ENCODE peak calls at places on chromosome 17, in eight cellular contexts. One of them, this sample, is unnamed.

GRCh38 chr17:30524847-30525246 is 47.6 kb downstream of the GOSR1 start:
- DNase-seq in iPS DF 6.9: no peak
- DNase-seq in NCI-H460: no peak
- DNase-seq in neural progenitor cell: no peak
- DNase-seq in glomerular endothelial cell: no peak
- DNase-seq in activated CD8-positive, alpha-beta memory T cell treated with anti-CD3 and anti-CD28 coated beads for 4 hours: no peak
- DNase-seq in RWPE1: no peak
- DNase-seq in HTR-8/SVneo: no peak
- DNase-seq in this sample: no peak

GRCh38 chr17:60435244-60436170 is 13.2 kb downstream of the CHCT1 start:
- DNase-seq in HTR-8/SVneo: peak
- DNase-seq in neural progenitor cell: peak
- DNase-seq in activated CD8-positive, alpha-beta memory T cell treated with anti-CD3 and anti-CD28 coated beads for 4 hours: peak
- DNase-seq in NCI-H460: peak
- DNase-seq in glomerular endothelial cell: peak
- DNase-seq in RWPE1: peak
- DNase-seq in iPS DF 6.9: peak
- DNase-seq in this sample: peak

GRCh38 chr17:39769974-39770587 is 32.3 kb downstream of the GRB7 start:
- DNase-seq in RWPE1: peak
- DNase-seq in activated CD8-positive, alpha-beta memory T cell treated with anti-CD3 and anti-CD28 coated beads for 4 hours: no peak
- DNase-seq in neural progenitor cell: no peak
- DNase-seq in HTR-8/SVneo: peak
- DNase-seq in NCI-H460: no peak
- DNase-seq in iPS DF 6.9: no peak
- DNase-seq in glomerular endothelial cell: no peak
- DNase-seq in this sample: no peak

GRCh38 chr17:16878547-16879100 is 93.3 kb downstream of the TNFRSF13B start:
- DNase-seq in iPS DF 6.9: no peak
- DNase-seq in activated CD8-positive, alpha-beta memory T cell treated with anti-CD3 and anti-CD28 coated beads for 4 hours: no peak
- DNase-seq in HTR-8/SVneo: no peak
- DNase-seq in neural progenitor cell: no peak
- DNase-seq in glomerular endothelial cell: no peak
- DNase-seq in RWPE1: no peak
- DNase-seq in NCI-H460: no peak
- DNase-seq in this sample: no peak

GRCh38 chr17:71378036-71378435 is 742.8 kb upstream of the SOX9 start:
- DNase-seq in glomerular endothelial cell: no peak
- DNase-seq in HTR-8/SVneo: no peak
- DNase-seq in activated CD8-positive, alpha-beta memory T cell treated with anti-CD3 and anti-CD28 coated beads for 4 hours: no peak
- DNase-seq in NCI-H460: no peak
- DNase-seq in iPS DF 6.9: no peak
- DNase-seq in RWPE1: no peak
- DNase-seq in neural progenitor cell: no peak
- DNase-seq in this sample: no peak

GRCh38 chr17:41464682-41465081 is 2.5 kb downstream of the KRT32 start:
- DNase-seq in HTR-8/SVneo: peak
- DNase-seq in iPS DF 6.9: no peak
- DNase-seq in activated CD8-positive, alpha-beta memory T cell treated with anti-CD3 and anti-CD28 coated beads for 4 hours: no peak
- DNase-seq in neural progenitor cell: no peak
- DNase-seq in glomerular endothelial cell: no peak
- DNase-seq in NCI-H460: peak
- DNase-seq in RWPE1: peak
- DNase-seq in this sample: peak

GRCh38 chr17:50361561-50362480 is 11.2 kb downstream of the MRPL27 start:
- DNase-seq in RWPE1: no peak
- DNase-seq in HTR-8/SVneo: peak
- DNase-seq in NCI-H460: peak
- DNase-seq in glomerular endothelial cell: peak
- DNase-seq in neural progenitor cell: peak
- DNase-seq in iPS DF 6.9: peak
- DNase-seq in activated CD8-positive, alpha-beta memory T cell treated with anti-CD3 and anti-CD28 coated beads for 4 hours: peak
- DNase-seq in this sample: no peak

GRCh38 chr17:37541880-37542675 is 52.4 kb downstream of the DUSP14 start:
- DNase-seq in iPS DF 6.9: no peak
- DNase-seq in RWPE1: peak
- DNase-seq in activated CD8-positive, alpha-beta memory T cell treated with anti-CD3 and anti-CD28 coated beads for 4 hours: no peak
- DNase-seq in HTR-8/SVneo: no peak
- DNase-seq in neural progenitor cell: no peak
- DNase-seq in glomerular endothelial cell: no peak
- DNase-seq in NCI-H460: peak
- DNase-seq in this sample: no peak

GRCh38 chr17:57210224-57210553 is 46.1 kb upstream of the MSI2 start:
- DNase-seq in iPS DF 6.9: no peak
- DNase-seq in activated CD8-positive, alpha-beta memory T cell treated with anti-CD3 and anti-CD28 coated beads for 4 hours: no peak
- DNase-seq in glomerular endothelial cell: no peak
- DNase-seq in neural progenitor cell: no peak
- DNase-seq in NCI-H460: no peak
- DNase-seq in RWPE1: peak
- DNase-seq in HTR-8/SVneo: no peak
- DNase-seq in this sample: no peak